ENCODE peak calls at places on chromosomes 12 and 14, in seven cellular contexts. One of them, this sample, is unnamed.

GRCh38 chr12:89494411-89495231 is 30.0 kb downstream of the GALNT4 start:
- DNase-seq in BJ: no peak
- DNase-seq in T-cell: no peak
- DNase-seq in mucosa of gallbladder: no peak
- DNase-seq in heart right ventricle: no peak
- DNase-seq in Caki2: no peak
- DNase-seq in anterior cingulate cortex: no peak
- DNase-seq in this sample: no peak

GRCh38 chr14:54594531-54594930 is 27.6 kb downstream of the SAMD4A start:
- DNase-seq in mucosa of gallbladder: no peak
- DNase-seq in heart right ventricle: no peak
- DNase-seq in anterior cingulate cortex: no peak
- DNase-seq in T-cell: no peak
- DNase-seq in BJ: no peak
- DNase-seq in Caki2: no peak
- DNase-seq in this sample: no peak

GRCh38 chr12:5391638-5392037 is 40.3 kb upstream of the NTF3 start:
- DNase-seq in BJ: no peak
- DNase-seq in heart right ventricle: no peak
- DNase-seq in T-cell: no peak
- DNase-seq in anterior cingulate cortex: no peak
- DNase-seq in mucosa of gallbladder: no peak
- DNase-seq in Caki2: peak
- DNase-seq in this sample: no peak

GRCh38 chr12:68919581-68920239 is 13.3 kb downstream of the CPM start:
- DNase-seq in T-cell: no peak
- DNase-seq in Caki2: no peak
- DNase-seq in heart right ventricle: no peak
- DNase-seq in anterior cingulate cortex: no peak
- DNase-seq in BJ: no peak
- DNase-seq in mucosa of gallbladder: no peak
- DNase-seq in this sample: no peak

GRCh38 chr14:70254476-70254961 is 65.8 kb upstream of the SLC8A3 start:
- DNase-seq in Caki2: peak
- DNase-seq in heart right ventricle: peak
- DNase-seq in T-cell: no peak
- DNase-seq in BJ: no peak
- DNase-seq in mucosa of gallbladder: peak
- DNase-seq in anterior cingulate cortex: no peak
- DNase-seq in this sample: peak

GRCh38 chr14:39395555-39396254 is 36.5 kb downstream of the FBXO33 start:
- DNase-seq in mucosa of gallbladder: no peak
- DNase-seq in heart right ventricle: no peak
- DNase-seq in T-cell: no peak
- DNase-seq in Caki2: no peak
- DNase-seq in anterior cingulate cortex: no peak
- DNase-seq in BJ: no peak
- DNase-seq in this sample: no peak

GRCh38 chr12:57110189-57111045 is 745 bp downstream of the STAT6 start:
- DNase-seq in Caki2: peak
- DNase-seq in BJ: no peak
- DNase-seq in T-cell: peak
- DNase-seq in heart right ventricle: peak
- DNase-seq in mucosa of gallbladder: peak
- DNase-seq in anterior cingulate cortex: peak
- DNase-seq in this sample: no peak

GRCh38 chr12:58564721-58565120 is 355.6 kb downstream of the LRIG3 start:
- DNase-seq in heart right ventricle: no peak
- DNase-seq in T-cell: no peak
- DNase-seq in mucosa of gallbladder: no peak
- DNase-seq in BJ: no peak
- DNase-seq in Caki2: no peak
- DNase-seq in anterior cingulate cortex: no peak
- DNase-seq in this sample: no peak

GRCh38 chr14:40574780-40575179 is 1031.9 kb upstream of the LRFN5 start:
- DNase-seq in T-cell: no peak
- DNase-seq in anterior cingulate cortex: no peak
- DNase-seq in Caki2: no peak
- DNase-seq in heart right ventricle: no peak
- DNase-seq in mucosa of gallbladder: no peak
- DNase-seq in BJ: no peak
- DNase-seq in this sample: no peak

GRCh38 chr12:132774646-132775275 is 13.1 kb upstream of the ANKLE2 start:
- DNase-seq in mucosa of gallbladder: no peak
- DNase-seq in anterior cingulate cortex: no peak
- DNase-seq in Caki2: no peak
- DNase-seq in BJ: no peak
- DNase-seq in heart right ventricle: no peak
- DNase-seq in T-cell: no peak
- DNase-seq in this sample: no peak

GRCh38 chr12:56487448-56488040 is 417 bp downstream of the GLS2 start:
- DNase-seq in anterior cingulate cortex: no peak
- DNase-seq in BJ: no peak
- DNase-seq in T-cell: no peak
- DNase-seq in heart right ventricle: peak
- DNase-seq in Caki2: no peak
- DNase-seq in mucosa of gallbladder: peak
- DNase-seq in this sample: peak